ENCODE peak calls at places on chromosomes 13 and 19, in six cellular contexts. I is activated CD4-positive, alpha-beta T cell treated with anti-CD3 and anti-CD28 coated beads, Interleukin-2, amount 50 U/mL, for 1 hour; E is epithelial cell of esophagus; V is NCI-H1105 treated with DMSO at 0.1 percent for 48 hours; N is mucosa of gallbladder; H is epithelial cell of prostate. S is an unnamed sample.

GRCh38 chr19:34588846-34589245 is 88.1 kb downstream of the SCGB2B2 start:
- DNase-seq in I (no peak), E (no peak), V (no peak), N (no peak), H (no peak), S (no peak)

GRCh38 chr19:33395561-33396550 is 22.3 kb downstream of the CEBPG start:
- DNase-seq in I (no peak), E (no peak), V (no peak), N (no peak), H (no peak), S (no peak)

GRCh38 chr13:48653074-48654054 is at the start of gene CYSLTR2:
- DNase-seq in I (peak), E (no peak), V (peak), N (no peak), H (no peak), S (peak)

GRCh38 chr13:51249767-51250741 is 27.9 kb downstream of the FAM124A start:
- DNase-seq in I (no peak), E (no peak), V (no peak), N (no peak), H (no peak), S (no peak)

GRCh38 chr13:106440846-106441245 is 94.6 kb downstream of the EFNB2 start:
- DNase-seq in I (no peak), E (no peak), V (peak), N (no peak), H (no peak), S (no peak)

GRCh38 chr19:7372810-7373209 is 24.1 kb downstream of the ARHGEF18 start:
- DNase-seq in I (no peak), E (no peak), V (no peak), N (no peak), H (no peak), S (no peak)

GRCh38 chr13:110262494-110262893 is 44.5 kb downstream of the COL4A1 start:
- DNase-seq in I (no peak), E (no peak), V (no peak), N (no peak), H (no peak), S (no peak)

GRCh38 chr19:44745386-44745831 is 3.1 kb upstream of the BCL3 start:
- DNase-seq in I (no peak), E (peak), V (no peak), N (no peak), H (no peak), S (peak)

GRCh38 chr13:96617528-96617927 is 376.7 kb downstream of the OXGR1 start:
- DNase-seq in I (no peak), E (no peak), V (no peak), N (no peak), H (no peak), S (no peak)

GRCh38 chr13:27008733-27009132 is 162.9 kb downstream of the USP12 start:
- DNase-seq in I (no peak), E (no peak), V (no peak), N (no peak), H (no peak), S (no peak)

GRCh38 chr13:98556968-98557591 is 19.8 kb downstream of the STK24 start:
- DNase-seq in I (peak), E (peak), V (no peak), N (peak), H (no peak), S (no peak)

GRCh38 chr19:54248016-54248601 is 5.5 kb upstream of the LILRA6 start:
- DNase-seq in I (no peak), E (no peak), V (no peak), N (peak), H (no peak), S (no peak)

GRCh38 chr19:3397266-3398022 is 31.1 kb downstream of the NFIC start:
- DNase-seq in I (no peak), E (peak), V (no peak), N (peak), H (no peak), S (no peak)

GRCh38 chr13:108621421-108621820 is 8.0 kb upstream of the MYO16 start:
- DNase-seq in I (no peak), E (no peak), V (no peak), N (no peak), H (no peak), S (no peak)

GRCh38 chr19:35006342-35006998 is 6.3 kb downstream of the GRAMD1A start:
- DNase-seq in I (no peak), E (peak), V (no peak), N (peak), H (peak), S (no peak)

GRCh38 chr13:30831515-30831914 is 74.6 kb upstream of the MEDAG start:
- DNase-seq in I (no peak), E (no peak), V (no peak), N (no peak), H (no peak), S (no peak)

GRCh38 chr19:54551950-54552912 is 21.4 kb upstream of the LILRA2 start:
- DNase-seq in I (no peak), E (no peak), V (no peak), N (peak), H (no peak), S (no peak)

GRCh38 chr13:94128430-94128829 is 351.1 kb downstream of the DCT start:
- DNase-seq in I (no peak), E (no peak), V (no peak), N (no peak), H (no peak), S (no peak)

GRCh38 chr19:8108560-8109445 is 40.6 kb downstream of the FBN3 start:
- DNase-seq in I (no peak), E (no peak), V (no peak), N (no peak), H (no peak), S (no peak)

GRCh38 chr19:40458597-40458974 is 7.0 kb downstream of the BLVRB start:
- DNase-seq in I (no peak), E (no peak), V (no peak), N (no peak), H (no peak), S (no peak)

GRCh38 chr13:29964181-29964845 is 113.9 kb upstream of the UBL3 start:
- DNase-seq in I (no peak), E (no peak), V (no peak), N (no peak), H (no peak), S (no peak)

GRCh38 chr13:48656621-48657020 is 2.9 kb downstream of the CYSLTR2 start:
- DNase-seq in I (no peak), E (no peak), V (no peak), N (no peak), H (no peak), S (no peak)

GRCh38 chr19:45597425-45598111 is 4.4 kb downstream of the GPR4 start:
- DNase-seq in I (no peak), E (no peak), V (no peak), N (no peak), H (no peak), S (no peak)

GRCh38 chr13:30196025-30196424 is 111.3 kb downstream of the KATNAL1 start:
- DNase-seq in I (no peak), E (no peak), V (no peak), N (no peak), H (no peak), S (no peak)

GRCh38 chr19:33616346-33616745 is 5.4 kb upstream of the CHST8 start:
- DNase-seq in I (no peak), E (no peak), V (no peak), N (no peak), H (no peak), S (no peak)

GRCh38 chr13:43567608-43568007 is 219.2 kb downstream of the ENOX1 start:
- DNase-seq in I (no peak), E (peak), V (no peak), N (no peak), H (no peak), S (peak)

GRCh38 chr19:903266-903797 is 9.7 kb downstream of the R3HDM4 start:
- DNase-seq in I (no peak), E (no peak), V (no peak), N (no peak), H (no peak), S (no peak)

GRCh38 chr13:65964672-65965071 is 1265.5 kb downstream of the PCDH9 start:
- DNase-seq in I (no peak), E (peak), V (no peak), N (no peak), H (no peak), S (no peak)